ENCODE peak calls at places on chromosomes 5 and 9, in six cellular contexts. One of them, this sample, is unnamed.

GRCh38 chr9:118522093-118523028 is 818.2 kb downstream of the TLR4 start:
- DNase-seq in SK-N-DZ: peak
- DNase-seq in WTC11: peak
- DNase-seq in Ammon's horn: peak
- DNase-seq in CD4-positive, alpha-beta T cell: no peak
- DNase-seq in stimulated activated CD8-positive, alpha-beta memory T cell treated with anti-CD3 and anti-CD28 coated beads, Interleukin-7, amount 100 ng/mL, for 24 hours: no peak
- DNase-seq in this sample: no peak

GRCh38 chr5:87137280-87137679 is 130.4 kb upstream of the RASA1 start:
- DNase-seq in SK-N-DZ: no peak
- DNase-seq in WTC11: no peak
- DNase-seq in Ammon's horn: no peak
- DNase-seq in CD4-positive, alpha-beta T cell: no peak
- DNase-seq in stimulated activated CD8-positive, alpha-beta memory T cell treated with anti-CD3 and anti-CD28 coated beads, Interleukin-7, amount 100 ng/mL, for 24 hours: no peak
- DNase-seq in this sample: no peak

GRCh38 chr5:45491368-45491767 is 204.8 kb downstream of the HCN1 start:
- DNase-seq in SK-N-DZ: no peak
- DNase-seq in WTC11: no peak
- DNase-seq in Ammon's horn: no peak
- DNase-seq in CD4-positive, alpha-beta T cell: no peak
- DNase-seq in stimulated activated CD8-positive, alpha-beta memory T cell treated with anti-CD3 and anti-CD28 coated beads, Interleukin-7, amount 100 ng/mL, for 24 hours: no peak
- DNase-seq in this sample: no peak

GRCh38 chr5:158785397-158785796 is 314.3 kb downstream of the EBF1 start:
- DNase-seq in SK-N-DZ: no peak
- DNase-seq in WTC11: no peak
- DNase-seq in Ammon's horn: no peak
- DNase-seq in CD4-positive, alpha-beta T cell: no peak
- DNase-seq in stimulated activated CD8-positive, alpha-beta memory T cell treated with anti-CD3 and anti-CD28 coated beads, Interleukin-7, amount 100 ng/mL, for 24 hours: no peak
- DNase-seq in this sample: no peak

GRCh38 chr9:27367175-27367798 is 70.3 kb upstream of the EQTN start:
- DNase-seq in SK-N-DZ: no peak
- DNase-seq in WTC11: no peak
- DNase-seq in Ammon's horn: no peak
- DNase-seq in CD4-positive, alpha-beta T cell: no peak
- DNase-seq in stimulated activated CD8-positive, alpha-beta memory T cell treated with anti-CD3 and anti-CD28 coated beads, Interleukin-7, amount 100 ng/mL, for 24 hours: no peak
- DNase-seq in this sample: no peak

GRCh38 chr9:22008662-22009562 is at the start of gene CDKN2B:
- DNase-seq in SK-N-DZ: peak
- DNase-seq in WTC11: peak
- DNase-seq in Ammon's horn: peak
- DNase-seq in CD4-positive, alpha-beta T cell: peak
- DNase-seq in stimulated activated CD8-positive, alpha-beta memory T cell treated with anti-CD3 and anti-CD28 coated beads, Interleukin-7, amount 100 ng/mL, for 24 hours: no peak
- DNase-seq in this sample: peak

GRCh38 chr9:77038281-77039036 is 19.0 kb downstream of the FOXB2 start:
- DNase-seq in SK-N-DZ: no peak
- DNase-seq in WTC11: no peak
- DNase-seq in Ammon's horn: no peak
- DNase-seq in CD4-positive, alpha-beta T cell: no peak
- DNase-seq in stimulated activated CD8-positive, alpha-beta memory T cell treated with anti-CD3 and anti-CD28 coated beads, Interleukin-7, amount 100 ng/mL, for 24 hours: no peak
- DNase-seq in this sample: no peak

GRCh38 chr5:1734271-1734907 is 65.2 kb downstream of the MRPL36 start:
- DNase-seq in SK-N-DZ: no peak
- DNase-seq in WTC11: no peak
- DNase-seq in Ammon's horn: no peak
- DNase-seq in CD4-positive, alpha-beta T cell: no peak
- DNase-seq in stimulated activated CD8-positive, alpha-beta memory T cell treated with anti-CD3 and anti-CD28 coated beads, Interleukin-7, amount 100 ng/mL, for 24 hours: no peak
- DNase-seq in this sample: no peak

GRCh38 chr5:159003045-159004030 is 96.4 kb downstream of the EBF1 start:
- DNase-seq in SK-N-DZ: peak
- DNase-seq in WTC11: no peak
- DNase-seq in Ammon's horn: no peak
- DNase-seq in CD4-positive, alpha-beta T cell: no peak
- DNase-seq in stimulated activated CD8-positive, alpha-beta memory T cell treated with anti-CD3 and anti-CD28 coated beads, Interleukin-7, amount 100 ng/mL, for 24 hours: no peak
- DNase-seq in this sample: no peak

GRCh38 chr5:105630803-105631202 is 2039.9 kb downstream of the EFNA5 start:
- DNase-seq in SK-N-DZ: no peak
- DNase-seq in WTC11: no peak
- DNase-seq in Ammon's horn: no peak
- DNase-seq in CD4-positive, alpha-beta T cell: no peak
- DNase-seq in stimulated activated CD8-positive, alpha-beta memory T cell treated with anti-CD3 and anti-CD28 coated beads, Interleukin-7, amount 100 ng/mL, for 24 hours: no peak
- DNase-seq in this sample: no peak

GRCh38 chr9:98563212-98563907 is 145.4 kb downstream of the GABBR2 start:
- DNase-seq in SK-N-DZ: no peak
- DNase-seq in WTC11: no peak
- DNase-seq in Ammon's horn: no peak
- DNase-seq in CD4-positive, alpha-beta T cell: no peak
- DNase-seq in stimulated activated CD8-positive, alpha-beta memory T cell treated with anti-CD3 and anti-CD28 coated beads, Interleukin-7, amount 100 ng/mL, for 24 hours: no peak
- DNase-seq in this sample: no peak

GRCh38 chr9:125529589-125530515 is 177.2 kb downstream of the MAPKAP1 start:
- DNase-seq in SK-N-DZ: no peak
- DNase-seq in WTC11: no peak
- DNase-seq in Ammon's horn: no peak
- DNase-seq in CD4-positive, alpha-beta T cell: no peak
- DNase-seq in stimulated activated CD8-positive, alpha-beta memory T cell treated with anti-CD3 and anti-CD28 coated beads, Interleukin-7, amount 100 ng/mL, for 24 hours: no peak
- DNase-seq in this sample: no peak

GRCh38 chr5:143576721-143577484 is 173.4 kb upstream of the NR3C1 start:
- DNase-seq in SK-N-DZ: no peak
- DNase-seq in WTC11: no peak
- DNase-seq in Ammon's horn: no peak
- DNase-seq in CD4-positive, alpha-beta T cell: no peak
- DNase-seq in stimulated activated CD8-positive, alpha-beta memory T cell treated with anti-CD3 and anti-CD28 coated beads, Interleukin-7, amount 100 ng/mL, for 24 hours: no peak
- DNase-seq in this sample: no peak

GRCh38 chr9:5617749-5618148 is 11.2 kb upstream of the RIC1 start:
- DNase-seq in SK-N-DZ: no peak
- DNase-seq in WTC11: no peak
- DNase-seq in Ammon's horn: peak
- DNase-seq in CD4-positive, alpha-beta T cell: no peak
- DNase-seq in stimulated activated CD8-positive, alpha-beta memory T cell treated with anti-CD3 and anti-CD28 coated beads, Interleukin-7, amount 100 ng/mL, for 24 hours: no peak
- DNase-seq in this sample: no peak

GRCh38 chr5:53262348-53262970 is 152.9 kb upstream of the MOCS2 start:
- DNase-seq in SK-N-DZ: no peak
- DNase-seq in WTC11: peak
- DNase-seq in Ammon's horn: no peak
- DNase-seq in CD4-positive, alpha-beta T cell: no peak
- DNase-seq in stimulated activated CD8-positive, alpha-beta memory T cell treated with anti-CD3 and anti-CD28 coated beads, Interleukin-7, amount 100 ng/mL, for 24 hours: no peak
- DNase-seq in this sample: no peak

GRCh38 chr5:15117691-15118090 is 246.1 kb upstream of the ANKH start:
- DNase-seq in SK-N-DZ: peak
- DNase-seq in WTC11: no peak
- DNase-seq in Ammon's horn: no peak
- DNase-seq in CD4-positive, alpha-beta T cell: no peak
- DNase-seq in stimulated activated CD8-positive, alpha-beta memory T cell treated with anti-CD3 and anti-CD28 coated beads, Interleukin-7, amount 100 ng/mL, for 24 hours: no peak
- DNase-seq in this sample: no peak

GRCh38 chr5:172701336-172702061 is 60.4 kb downstream of the NEURL1B start:
- DNase-seq in SK-N-DZ: no peak
- DNase-seq in WTC11: no peak
- DNase-seq in Ammon's horn: no peak
- DNase-seq in CD4-positive, alpha-beta T cell: no peak
- DNase-seq in stimulated activated CD8-positive, alpha-beta memory T cell treated with anti-CD3 and anti-CD28 coated beads, Interleukin-7, amount 100 ng/mL, for 24 hours: no peak
- DNase-seq in this sample: no peak

GRCh38 chr9:118940477-118940876 is 428.8 kb downstream of the BRINP1 start:
- DNase-seq in SK-N-DZ: no peak
- DNase-seq in WTC11: no peak
- DNase-seq in Ammon's horn: no peak
- DNase-seq in CD4-positive, alpha-beta T cell: no peak
- DNase-seq in stimulated activated CD8-positive, alpha-beta memory T cell treated with anti-CD3 and anti-CD28 coated beads, Interleukin-7, amount 100 ng/mL, for 24 hours: no peak
- DNase-seq in this sample: no peak